ENCODE peak calls at places on chromosomes 4 and X, in four cellular contexts. G is T-helper 17 cell; W is SK-N-MC; P is activated CD4-positive, CD25-positive, alpha-beta regulatory T cell treated with anti-CD3 and anti-CD28 coated beads, Interleukin-2, amount 50 U/mL, for 16 hours. X is an unnamed sample.

GRCh38 chr4:183905593-183906485 is 732 bp downstream of the STOX2 start:
- DNase-seq in G (no peak), W (no peak), P (no peak), X (no peak)

GRCh38 chr4:165345663-165346417 is 18.4 kb downstream of the MSMO1 start:
- DNase-seq in G (no peak), W (no peak), P (no peak), X (no peak)

GRCh38 chr4:184750926-184751584 is 17.2 kb upstream of the CENPU start:
- DNase-seq in G (no peak), W (no peak), P (no peak), X (no peak)

GRCh38 chr4:44738615-44739014 is 12.3 kb upstream of the GNPDA2 start:
- DNase-seq in G (no peak), W (no peak), P (no peak), X (no peak)

GRCh38 chrX:79065696-79066095 is 78.8 kb upstream of the GPR174 start:
- DNase-seq in G (no peak), W (no peak), P (no peak), X (no peak)

GRCh38 chr4:188008377-188008776 is 12.8 kb downstream of the ZFP42 start:
- DNase-seq in G (no peak), W (no peak), P (no peak), X (peak)

GRCh38 chrX:68292471-68292870 is 140.8 kb downstream of the OPHN1 start:
- DNase-seq in G (no peak), W (no peak), P (no peak), X (peak)

GRCh38 chr4:5037553-5038551 is 13.4 kb upstream of the STK32B start:
- DNase-seq in G (no peak), W (peak), P (no peak), X (peak)

GRCh38 chr4:72295966-72296557 is 264.3 kb downstream of the NPFFR2 start:
- DNase-seq in G (no peak), W (peak), P (no peak), X (peak)